ENCODE peak calls at places on chromosomes 7 and 10, in nine cellular contexts. A, J, Y, Z, G, O, C, F and W are unnamed samples.

GRCh38 chr7:134254311-134254710 is 62.4 kb downstream of the SLC35B4 start:
- DNase-seq in C (no peak), Y (no peak), G (no peak), Z (peak; percentile 61), O (no peak), A (peak; percentile 47), J (no peak), F (peak; percentile 25), W (no peak)

GRCh38 chr10:88553116-88553752 is 29.9 kb downstream of the RNLS start:
- DNase-seq in C (no peak), Z (peak; percentile 75), G (peak; percentile 70), J (no peak), Y (peak; percentile 61), A (peak; percentile 90), F (peak; percentile 61), O (peak; percentile 28), W (no peak)

GRCh38 chr7:51309361-51310130 is 7.1 kb downstream of the COBL start:
- DNase-seq in Z (no peak), O (no peak), F (peak; percentile 37), J (no peak), G (no peak), C (no peak), Y (no peak), A (no peak), W (no peak)

GRCh38 chr7:36406156-36406555 is 16.5 kb downstream of the ANLN start:
- DNase-seq in J (no peak), Z (no peak), G (no peak), A (no peak), F (no peak), C (no peak), O (no peak), Y (no peak), W (no peak)

GRCh38 chr7:100446040-100446439 is 9.7 kb upstream of the PPP1R35 start:
- DNase-seq in Z (no peak), F (no peak), J (no peak), A (peak; percentile 61), C (no peak), O (no peak), G (no peak), Y (no peak), W (no peak)

GRCh38 chr7:38105874-38106483 is 72.1 kb upstream of the STARD3NL start:
- DNase-seq in G (peak; percentile 17), O (no peak), A (peak; percentile 60), Z (peak; percentile 56), F (peak; percentile 58), C (no peak), J (no peak), Y (peak; percentile 14), W (no peak)

GRCh38 chr10:7813481-7813880 is 4.8 kb upstream of the TAF3 start:
- DNase-seq in G (no peak), Z (no peak), Y (no peak), F (no peak), C (no peak), O (no peak), A (no peak), J (no peak), W (no peak)

GRCh38 chr7:128027485-128027980 is 3.7 kb downstream of the LRRC4 start:
- DNase-seq in F (peak; percentile 82), G (no peak), J (no peak), Y (no peak), A (no peak), O (no peak), Z (no peak), C (no peak), W (no peak)

GRCh38 chr10:28711079-28711478 is 33.8 kb downstream of the BAMBI start:
- DNase-seq in C (no peak), Z (no peak), O (no peak), Y (no peak), A (no peak), J (no peak), F (no peak), G (no peak), W (no peak)

GRCh38 chr7:953547-954327 is 743 bp downstream of the ADAP1 start:
- DNase-seq in Y (no peak), A (no peak), Z (peak; percentile 64), F (peak; percentile 63), J (no peak), G (no peak), O (no peak), C (no peak), W (no peak)

GRCh38 chr7:69817096-69817495 is 218.8 kb downstream of the AUTS2 start:
- DNase-seq in F (no peak), G (no peak), O (no peak), C (no peak), Z (no peak), A (peak; percentile 86), Y (no peak), J (no peak), W (no peak)

GRCh38 chr7:110003827-110004226 is 1087.1 kb upstream of the LRRN3 start:
- DNase-seq in F (no peak), A (no peak), Y (no peak), G (no peak), C (no peak), O (no peak), Z (no peak), J (no peak), W (no peak)

GRCh38 chr7:112453505-112454171 is 3.4 kb downstream of the IFRD1 start:
- DNase-seq in C (no peak), Y (no peak), A (peak; percentile 84), Z (peak; percentile 11), F (no peak), J (no peak), G (no peak), O (no peak), W (no peak)

GRCh38 chr7:112449902-112450806 is at the start of gene IFRD1:
- DNase-seq in G (peak; percentile 97), J (peak; percentile 99), O (peak; percentile 98), F (peak; percentile 99), C (peak; percentile 99), Z (peak; percentile 99), A (peak; percentile 98), Y (peak; percentile 95), W (peak; percentile 66)

GRCh38 chr7:112450807-112451661 is 774 bp downstream of the IFRD1 start:
- DNase-seq in G (peak; percentile 90), F (peak; percentile 97), Z (peak; percentile 96), O (peak; percentile 88), C (peak; percentile 94), Y (peak; percentile 93), A (peak; percentile 97), J (peak; percentile 77), W (peak; percentile 62)

GRCh38 chr7:112449353-112449752 is 907 bp upstream of the IFRD1 start:
- DNase-seq in C (no peak), O (no peak), G (no peak), A (peak; percentile 49), F (no peak), Y (no peak), J (no peak), Z (peak; percentile 24), W (no peak)

GRCh38 chr7:112452102-112452888 is 2.0 kb downstream of the IFRD1 start:
- DNase-seq in Z (peak; percentile 24), F (peak; percentile 56), J (no peak), Y (no peak), G (no peak), C (no peak), O (peak; percentile 17), A (peak; percentile 67), W (no peak)
- TF ChIP-seq CTCF in Z (no peak), F (peak; percentile 47), J (no peak), Y (peak; percentile 22), G (peak; percentile 41), C (peak; percentile 65), O (no peak), A (peak; percentile 28), W (peak; percentile 7)

GRCh38 chr10:93816123-93816747 is 58.5 kb downstream of the LGI1 start:
- DNase-seq in J (no peak), O (peak; percentile 72), Z (peak; percentile 54), A (peak; percentile 60), Y (no peak), C (no peak), G (peak; percentile 6), F (peak; percentile 85), W (no peak)
- TF ChIP-seq CTCF in J (no peak), O (peak; percentile 55), Z (peak; percentile 73), A (peak; percentile 59), Y (peak; percentile 56), C (peak; percentile 84), G (peak; percentile 43), F (peak; percentile 87), W (peak; percentile 94)

DNA sequence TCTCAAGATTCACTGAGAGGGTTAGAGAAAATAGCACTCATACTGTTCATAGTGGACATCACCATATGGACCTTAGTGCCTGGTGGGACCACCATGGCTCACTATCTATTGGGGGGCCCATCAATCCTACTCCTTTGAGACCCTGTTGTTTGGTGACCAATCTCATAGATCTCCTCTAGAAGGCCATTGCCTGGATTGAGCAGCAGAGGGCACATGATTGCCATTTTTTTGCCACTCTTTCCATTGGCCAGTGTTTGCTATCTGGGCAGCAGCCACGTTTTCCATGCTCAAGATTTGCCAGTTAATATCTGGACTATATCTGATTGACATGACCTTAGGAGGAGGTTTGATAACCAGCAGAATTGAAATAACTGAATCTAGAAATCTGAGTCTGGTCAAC is 244.5 kb downstream of the ITGB1 start:
- DNase-seq in Z (peak; percentile 16), O (no peak), F (no peak), G (no peak), C (no peak), A (peak; percentile 2), Y (no peak), J (no peak), W (no peak)
- TF ChIP-seq CTCF in Z (no peak), O (no peak), F (peak; percentile 14), G (peak; percentile 27), C (no peak), A (peak; percentile 24), Y (peak; percentile 30), J (no peak), W (no peak)

GRCh38 chr10:101617102-101617823 is 29.1 kb downstream of the DPCD start:
- DNase-seq in G (no peak), O (no peak), F (no peak), J (no peak), Z (no peak), Y (no peak), C (no peak), A (no peak), W (no peak)
- TF ChIP-seq CTCF in G (no peak), O (no peak), F (peak; percentile 43), J (no peak), Z (no peak), Y (no peak), C (peak; percentile 42), A (no peak), W (peak; percentile 23)

GRCh38 chr10:5639066-5639465 is 27.3 kb downstream of the ASB13 start:
- DNase-seq in F (no peak), G (no peak), C (no peak), J (no peak), Y (no peak), A (no peak), O (no peak), Z (no peak), W (no peak)
- TF ChIP-seq CTCF in F (no peak), G (no peak), C (no peak), J (no peak), Y (no peak), A (no peak), O (no peak), Z (no peak), W (no peak)

DNA sequence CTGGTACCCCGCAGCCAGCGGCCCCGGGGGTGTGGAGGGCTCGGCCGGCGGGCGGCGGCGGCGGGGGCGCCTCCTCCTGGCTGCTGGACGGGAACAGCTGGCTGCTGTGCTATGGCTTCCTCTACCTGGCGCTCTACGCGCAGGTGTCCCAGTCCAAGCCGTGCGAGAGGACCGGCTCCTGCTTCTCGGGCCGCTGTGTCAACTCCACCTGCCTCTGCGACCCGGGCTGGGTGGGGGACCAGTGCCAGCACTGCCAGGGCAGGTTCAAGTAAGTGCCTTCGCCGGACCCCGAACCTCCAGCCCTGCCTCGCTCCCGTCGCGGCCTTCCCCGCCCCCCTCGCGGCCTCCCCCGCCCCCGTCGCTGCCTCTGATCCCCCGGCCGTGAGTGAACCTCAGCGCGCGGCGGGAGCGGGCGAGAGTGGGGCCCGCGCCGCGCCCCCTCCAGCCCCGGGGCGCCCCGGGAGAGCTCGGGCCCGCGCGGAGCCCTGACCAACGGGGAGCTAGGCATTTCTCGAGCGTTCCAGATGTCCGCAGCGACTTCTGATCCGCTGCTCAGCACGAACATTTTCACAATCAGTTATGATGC is 704 bp downstream of the ATRNL1 start:
- DNase-seq in Y (no peak), A (no peak), F (peak; percentile 51), G (no peak), O (no peak), C (no peak), Z (peak; percentile 11), J (peak; percentile 28), W (no peak)
- TF ChIP-seq CTCF in Y (no peak), A (no peak), F (peak; percentile 43), G (no peak), O (no peak), C (peak; percentile 48), Z (peak; percentile 38), J (no peak), W (no peak)